ENCODE peak calls at places on chromosomes 12 and 14, in six cellular contexts. K is adipocyte, N is NCI-H510A treated with DMSO at 0.1 percent for 48 hours, R is AG08395, V is WTC11, P is GM04504. Z is an unnamed sample.

GRCh38 chr14:49924852-49925251 is 32.0 kb downstream of the ARF6 start:
- DNase-seq in K (no peak), N (no peak), R (no peak), V (no peak), P (no peak), Z (no peak)

GRCh38 chr12:104790296-104791125 is 167.6 kb downstream of the SLC41A2 start:
- DNase-seq in K (peak), N (no peak), R (no peak), V (peak), P (no peak), Z (no peak)

GRCh38 chr14:58697266-58697926 is 59.6 kb downstream of the DACT1 start:
- DNase-seq in K (no peak), N (no peak), R (no peak), V (no peak), P (no peak), Z (no peak)

GRCh38 chr12:10364839-10365681 is 24.8 kb downstream of the KLRK1 start:
- DNase-seq in K (peak), N (peak), R (peak), V (no peak), P (peak), Z (peak)

GRCh38 chr12:111440152-111440551 is 34.4 kb downstream of the SH2B3 start:
- DNase-seq in K (no peak), N (no peak), R (no peak), V (no peak), P (no peak), Z (no peak)

GRCh38 chr12:131346578-131347344 is 364.1 kb upstream of the SFSWAP start:
- DNase-seq in K (no peak), N (no peak), R (no peak), V (no peak), P (no peak), Z (no peak)

GRCh38 chr12:52521175-52521574 is 981 bp upstream of the KRT5 start:
- DNase-seq in K (no peak), N (no peak), R (no peak), V (no peak), P (no peak), Z (no peak)

GRCh38 chr12:6787309-6787708 is 2.0 kb upstream of the CD4 start:
- DNase-seq in K (no peak), N (no peak), R (no peak), V (no peak), P (no peak), Z (no peak)